ENCODE peak calls at places on chromosomes 3 and 15, in four cellular contexts. R is Caki2; M is stimulated activated naive CD8-positive, alpha-beta T cell treated with anti-CD3 and anti-CD28 coated beads, Interleukin-15, amount 100 ng/mL, for 72 hours; Q is A549. B is an unnamed sample.

GRCh38 chr3:145865329-145865904 is 295.6 kb downstream of the PLOD2 start:
- DNase-seq in Q (no peak), M (no peak), R (no peak), B (no peak)

GRCh38 chr3:195888981-195889842 is 19.1 kb downstream of the TNK2 start:
- DNase-seq in Q (no peak), M (no peak), R (no peak), B (no peak)

GRCh38 chr3:64351713-64352595 is 126.7 kb upstream of the PRICKLE2 start:
- DNase-seq in Q (no peak), R (no peak), M (no peak), B (peak)

GRCh38 chr3:127200086-127200691 is 7.3 kb downstream of the PRR23E start:
- DNase-seq in R (no peak), Q (no peak), M (no peak), B (no peak)

GRCh38 chr3:178585439-178585838 is 49.2 kb downstream of the KCNMB2 start:
- DNase-seq in Q (no peak), R (no peak), M (no peak), B (no peak)

GRCh38 chr15:63329567-63330350 is 51.9 kb downstream of the CA12 start:
- DNase-seq in R (no peak), Q (no peak), M (no peak), B (no peak)

GRCh38 chr3:130085881-130086280 is 4.2 kb downstream of the ALG1L2 start:
- DNase-seq in R (no peak), Q (no peak), M (no peak), B (no peak)

GRCh38 chr15:64599716-64600115 is 139.3 kb downstream of the ZNF609 start:
- DNase-seq in R (no peak), Q (no peak), M (no peak), B (no peak)

GRCh38 chr15:56820333-56820732 is 87.0 kb upstream of the ZNF280D start:
- DNase-seq in M (no peak), R (no peak), Q (no peak), B (no peak)

GRCh38 chr3:29280675-29281264 is at the start of gene RBMS3:
- DNase-seq in R (peak), Q (peak), M (peak), B (peak)

B was measured in kidney glomerular epithelial cell.